ENCODE peak calls at places on chromosomes 4 and X, in eight cellular contexts. O is CD8-positive, alpha-beta memory T cell; R is esophagus muscularis mucosa; J is effector memory CD4-positive, alpha-beta T cell; M is COR-L47; E is NCI-H2081; V is DMS 273 treated with DMSO at 0.1 percent for 48 hours; B is NAMALWA. F is an unnamed sample.

GRCh38 chr4:175035907-175036306 is 117.7 kb downstream of the ADAM29 start:
- DNase-seq in O (no peak), R (no peak), J (no peak), M (no peak), E (no peak), V (no peak), B (no peak), F (no peak)

GRCh38 chr4:101187837-101188236 is 159.5 kb downstream of the PPP3CA start:
- DNase-seq in O (no peak), R (no peak), J (no peak), M (no peak), E (no peak), V (peak; percentile 1), B (peak; percentile 25), F (no peak)

GRCh38 chrX:115697806-115698205 is 136.8 kb downstream of the PLS3 start:
- DNase-seq in O (no peak), R (no peak), J (no peak), M (no peak), E (no peak), V (no peak), B (no peak), F (no peak)

GRCh38 chr4:158782539-158783360 is 13.9 kb downstream of the FNIP2 start:
- DNase-seq in O (no peak), R (no peak), J (no peak), M (no peak), E (no peak), V (no peak), B (no peak), F (no peak)

GRCh38 chr4:26290276-26290675 is 30.5 kb upstream of the RBPJ start:
- DNase-seq in O (no peak), R (no peak), J (no peak), M (no peak), E (no peak), V (no peak), B (no peak), F (no peak)

GRCh38 chr4:108730579-108730978 is 32.3 kb downstream of the ETNPPL start:
- DNase-seq in O (no peak), R (no peak), J (no peak), M (no peak), E (no peak), V (no peak), B (no peak), F (no peak)

GRCh38 chrX:96683997-96684338 is 674 bp upstream of the DIAPH2 start:
- DNase-seq in O (peak; percentile 4), R (no peak), J (no peak), M (no peak), E (no peak), V (no peak), B (peak; percentile 52), F (no peak)

GRCh38 chr4:184282895-184283654 is 65.4 kb upstream of the ENPP6 start:
- DNase-seq in O (no peak), R (peak; percentile 39), J (no peak), M (no peak), E (no peak), V (no peak), B (peak; percentile 87), F (no peak)

GRCh38 chrX:133362538-133362937 is 52.8 kb downstream of the GPC4 start:
- DNase-seq in O (no peak), R (no peak), J (no peak), M (no peak), E (no peak), V (no peak), B (no peak), F (no peak)

GRCh38 chrX:23570674-23571343 is 96.5 kb upstream of the PRDX4 start:
- DNase-seq in O (no peak), R (no peak), J (no peak), M (no peak), E (no peak), V (no peak), B (no peak), F (no peak)

GRCh38 chrX:31333181-31333831 is 261.5 kb upstream of the FTHL17 start:
- DNase-seq in O (no peak), R (no peak), J (no peak), M (no peak), E (no peak), V (no peak), B (no peak), F (no peak)

GRCh38 chrX:128517691-128518090 is 465.5 kb upstream of the ACTRT1 start:
- DNase-seq in O (no peak), R (no peak), J (no peak), M (no peak), E (no peak), V (no peak), B (no peak), F (no peak)

GRCh38 chr4:109910261-109910660 is 2.4 kb upstream of the EGF start:
- DNase-seq in O (no peak), R (no peak), J (no peak), M (no peak), E (no peak), V (no peak), B (no peak), F (no peak)

GRCh38 chr4:6324999-6325790 is 55.5 kb downstream of the WFS1 start:
- DNase-seq in O (no peak), R (no peak), J (no peak), M (no peak), E (no peak), V (no peak), B (no peak), F (no peak)

GRCh38 chr4:4582653-4583052 is 40.8 kb upstream of the STX18 start:
- DNase-seq in O (no peak), R (no peak), J (no peak), M (no peak), E (no peak), V (no peak), B (no peak), F (no peak)

GRCh38 chrX:48003367-48003757 is 427 bp downstream of the ZNF182 start:
- DNase-seq in O (no peak), R (no peak), J (no peak), M (no peak), E (no peak), V (no peak), B (no peak), F (no peak)

GRCh38 chr4:288891-289290 is 16.4 kb downstream of the ZNF732 start:
- DNase-seq in O (no peak), R (no peak), J (no peak), M (no peak), E (no peak), V (no peak), B (no peak), F (no peak)

GRCh38 chrX:443676-444210 is 57.0 kb upstream of the PPP2R3B start:
- DNase-seq in O (no peak), R (no peak), J (no peak), M (no peak), E (no peak), V (no peak), B (no peak), F (no peak)

GRCh38 chr4:42632653-42633382 is 24.1 kb downstream of the ATP8A1 start:
- DNase-seq in O (no peak), R (no peak), J (no peak), M (no peak), E (no peak), V (no peak), B (no peak), F (no peak)

F was measured in NCI-H1048.